ENCODE peak calls at places on chromosomes 3 and 15, in ten cellular contexts. B is OCI-LY7; Z is tibial nerve; R is CD4-positive, alpha-beta memory T cell; J is HL-60; F is heart left ventricle; T is A549; P is H9; D is effector memory CD4-positive, alpha-beta T cell; N is left lung. I is an unnamed sample.

GRCh38 chr3:52487788-52488691 is 7.1 kb upstream of the STAB1 start:
- DNase-seq in J (no peak), P (no peak), R (no peak), B (no peak), Z (no peak), N (no peak), F (no peak), T (no peak), D (no peak), I (no peak)

GRCh38 chr15:95550702-95551101 is 779.8 kb upstream of the NR2F2 start:
- DNase-seq in T (no peak), N (no peak), F (no peak), J (no peak), B (no peak), Z (no peak), D (no peak), R (no peak), P (no peak), I (no peak)

GRCh38 chr3:46393554-46394434 is 13.1 kb downstream of the CCR5AS start:
- DNase-seq in J (peak), N (no peak), F (no peak), T (no peak), D (no peak), R (no peak), Z (no peak), P (peak), B (no peak), I (peak)

GRCh38 chr15:39239562-39239961 is 341.3 kb upstream of the THBS1 start:
- DNase-seq in N (no peak), F (no peak), B (no peak), T (no peak), R (no peak), D (no peak), P (no peak), Z (no peak), J (no peak), I (no peak)

GRCh38 chr3:44028-44676 is 152.4 kb upstream of the CHL1 start:
- DNase-seq in T (no peak), J (no peak), B (no peak), P (no peak), Z (no peak), N (no peak), R (no peak), D (no peak), F (no peak), I (no peak)

GRCh38 chr15:96316953-96317629 is 13.4 kb upstream of the NR2F2 start:
- DNase-seq in T (no peak), J (no peak), R (no peak), N (no peak), F (no peak), D (no peak), B (no peak), P (no peak), Z (no peak), I (no peak)

GRCh38 chr15:57462391-57462790 is 86.1 kb downstream of the CGNL1 start:
- DNase-seq in D (no peak), N (no peak), F (no peak), R (no peak), Z (no peak), P (no peak), B (no peak), T (no peak), J (no peak), I (no peak)

GRCh38 chr15:53288542-53288941 is 470.9 kb downstream of the WDR72 start:
- DNase-seq in N (no peak), J (no peak), D (no peak), Z (no peak), P (no peak), R (no peak), F (no peak), T (no peak), B (no peak), I (no peak)

GRCh38 chr3:109005443-109005842 is 51.8 kb upstream of the GUCA1C start:
- DNase-seq in T (no peak), P (no peak), N (no peak), D (no peak), F (no peak), B (no peak), Z (no peak), R (no peak), J (no peak), I (no peak)

GRCh38 chr15:83474578-83474977 is 27.4 kb downstream of the SH3GL3 start:
- DNase-seq in F (no peak), T (no peak), B (no peak), P (no peak), R (no peak), Z (no peak), D (no peak), N (no peak), J (no peak), I (no peak)

GRCh38 chr3:196073188-196073838 is 8.6 kb downstream of the TFRC start:
- DNase-seq in T (peak), J (peak), R (peak), D (peak), P (peak), F (peak), B (peak), N (no peak), Z (peak), I (peak)

GRCh38 chr15:72784233-72784876 is 797 bp upstream of the ADPGK start:
- DNase-seq in T (peak), P (no peak), R (no peak), F (peak), B (peak), D (no peak), N (no peak), Z (peak), J (peak), I (no peak)

GRCh38 chr15:31446546-31446945 is 119.9 kb downstream of the KLF13 start:
- DNase-seq in T (no peak), D (no peak), N (no peak), B (no peak), P (no peak), Z (no peak), R (no peak), F (no peak), J (no peak), I (no peak)

GRCh38 chr3:155352900-155353490 is 59.5 kb upstream of the STRIT1 start:
- DNase-seq in F (no peak), D (no peak), J (no peak), Z (no peak), T (peak), P (no peak), N (no peak), B (peak), R (no peak), I (no peak)

GRCh38 chr3:50612973-50613851 is 1.6 kb upstream of the CISH start:
- DNase-seq in N (no peak), F (no peak), P (no peak), J (no peak), R (no peak), D (no peak), Z (no peak), B (no peak), T (no peak), I (no peak)

GRCh38 chr15:46857103-46857502 is 860.2 kb upstream of the SEMA6D start:
- DNase-seq in P (no peak), D (no peak), Z (no peak), B (no peak), R (no peak), J (no peak), F (no peak), T (no peak), N (no peak), I (no peak)

GRCh38 chr15:62115847-62116246 is 49.1 kb downstream of the C2CD4A start:
- DNase-seq in J (no peak), N (no peak), F (no peak), P (no peak), B (no peak), D (no peak), T (peak), R (no peak), Z (no peak), I (no peak)

GRCh38 chr15:50798684-50799083 is 33.2 kb upstream of the SPPL2A start:
- DNase-seq in P (no peak), J (no peak), B (no peak), Z (no peak), R (no peak), D (no peak), N (no peak), F (no peak), T (peak), I (no peak)

GRCh38 chr3:160378331-160379109 is 20.5 kb downstream of the IFT80 start:
- DNase-seq in F (no peak), T (no peak), J (no peak), P (no peak), B (no peak), D (no peak), Z (no peak), R (no peak), N (no peak), I (no peak)

GRCh38 chr15:94858449-94858848 is 627.1 kb downstream of the MCTP2 start:
- DNase-seq in J (no peak), Z (no peak), F (no peak), P (no peak), T (no peak), N (no peak), D (no peak), B (no peak), R (no peak), I (no peak)

GRCh38 chr15:76904461-76905012 is 603 bp downstream of the SCAPER start:
- DNase-seq in B (peak), N (no peak), R (no peak), D (peak), J (no peak), Z (peak), P (peak), F (peak), T (peak), I (peak)

GRCh38 chr15:65920121-65920520 is 50.8 kb downstream of the RAB11A start:
- DNase-seq in D (no peak), J (no peak), P (no peak), T (no peak), N (no peak), F (no peak), R (no peak), Z (no peak), B (no peak), I (no peak)

GRCh38 chr15:52183562-52184173 is 7.5 kb downstream of the GNB5 start:
- DNase-seq in N (no peak), T (peak), B (peak), J (no peak), Z (peak), P (no peak), F (no peak), R (no peak), D (no peak), I (peak)

GRCh38 chr15:68055224-68055705 is 1.1 kb downstream of the PIAS1 start:
- DNase-seq in Z (peak), N (no peak), P (no peak), F (no peak), T (peak), J (peak), R (peak), B (peak), D (peak), I (no peak)

GRCh38 chr3:67531149-67532101 is 123.0 kb downstream of the SUCLG2 start:
- DNase-seq in D (no peak), J (no peak), B (no peak), P (no peak), N (no peak), Z (no peak), R (no peak), F (no peak), T (no peak), I (no peak)

GRCh38 chr3:144052275-144052674 is 80.7 kb downstream of the DIPK2A start:
- DNase-seq in Z (no peak), N (no peak), T (no peak), P (no peak), B (no peak), F (no peak), D (no peak), R (no peak), J (no peak), I (no peak)

GRCh38 chr15:29970402-29970695 is 112.4 kb upstream of the GOLGA8J start:
- DNase-seq in N (no peak), B (no peak), Z (no peak), D (no peak), F (no peak), P (no peak), R (no peak), J (no peak), T (peak), I (no peak)

GRCh38 chr3:158339638-158340037 is 229.7 kb downstream of the RSRC1 start:
- DNase-seq in R (no peak), D (no peak), P (no peak), Z (no peak), B (no peak), J (no peak), N (no peak), F (no peak), T (no peak), I (no peak)

GRCh38 chr15:87816016-87816415 is 440.5 kb downstream of the NTRK3 start:
- DNase-seq in J (no peak), D (no peak), Z (no peak), B (no peak), F (no peak), N (no peak), P (no peak), T (no peak), R (no peak), I (no peak)

GRCh38 chr3:149547413-149547812 is 72.9 kb downstream of the TM4SF4 start:
- DNase-seq in P (no peak), J (no peak), T (no peak), R (no peak), F (peak), D (no peak), B (no peak), N (no peak), Z (peak), I (no peak)

GRCh38 chr3:107124885-107125284 is 252.4 kb upstream of the CCDC54 start:
- DNase-seq in P (no peak), B (no peak), R (no peak), Z (no peak), T (no peak), J (no peak), F (peak), D (no peak), N (no peak), I (no peak)

GRCh38 chr15:77027111-77027696 is 32.3 kb downstream of the PSTPIP1 start:
- DNase-seq in N (peak), R (no peak), B (no peak), P (no peak), J (no peak), T (no peak), D (no peak), F (no peak), Z (no peak), I (no peak)

GRCh38 chr3:194312743-194313281 is 38.3 kb downstream of the CPN2 start:
- DNase-seq in D (no peak), P (no peak), T (peak), F (no peak), J (no peak), B (no peak), Z (peak), N (peak), R (no peak), I (no peak)

GRCh38 chr3:126528800-126529541 is 5.0 kb downstream of the CHST13 start:
- DNase-seq in N (peak), R (no peak), D (no peak), J (peak), F (peak), Z (no peak), P (no peak), T (peak), B (no peak), I (no peak)
- H3K27ac ChIP-seq in N (peak), R (no peak), D (no peak), J (peak), F (peak), Z (no peak), P (no peak), T (peak), B (no peak), I (no peak)

DNA sequence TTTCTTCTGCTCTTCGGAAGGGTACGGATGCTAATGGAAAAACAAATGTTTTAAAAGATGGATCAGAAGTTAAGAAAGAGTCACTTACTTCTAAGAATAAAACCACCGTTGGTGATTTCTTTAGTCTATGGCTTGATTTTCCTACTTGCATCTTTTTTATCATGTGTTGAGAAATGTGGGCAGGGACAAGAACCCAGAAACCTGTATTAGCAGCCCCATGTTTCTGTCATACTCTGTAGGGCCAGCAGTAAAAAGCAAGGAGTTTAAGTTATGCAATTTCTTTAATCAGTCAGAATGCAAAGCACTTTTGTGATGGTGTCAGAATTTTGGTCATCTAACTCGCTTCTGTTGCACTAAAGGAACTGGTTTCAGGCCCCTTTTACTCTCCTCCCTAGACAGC is 150.0 kb downstream of the MEIS2 start:
- DNase-seq in Z (no peak), B (no peak), D (no peak), R (no peak), P (no peak), N (no peak), T (no peak), F (no peak), J (no peak), I (no peak)
- H3K27ac ChIP-seq in Z (no peak), B (no peak), D (no peak), R (no peak), P (no peak), N (no peak), T (no peak), F (no peak), J (no peak), I (no peak)

GRCh38 chr3:188402229-188402628 is 248.3 kb downstream of the LPP start:
- DNase-seq in D (no peak), B (no peak), P (no peak), F (no peak), R (no peak), T (no peak), J (no peak), N (no peak), Z (no peak), I (no peak)
- H3K27ac ChIP-seq in D (no peak), B (no peak), P (no peak), F (no peak), R (no peak), T (no peak), J (no peak), N (no peak), Z (no peak), I (no peak)

GRCh38 chr3:179738998-179739397 is 86.2 kb downstream of the USP13 start:
- DNase-seq in N (no peak), Z (no peak), J (no peak), T (no peak), B (no peak), P (no peak), R (no peak), D (no peak), F (no peak), I (no peak)
- H3K27ac ChIP-seq in N (no peak), Z (no peak), J (no peak), T (no peak), B (no peak), P (no peak), R (no peak), D (no peak), F (no peak), I (no peak)

GRCh38 chr3:125151437-125151806 is 61.1 kb downstream of the SLC12A8 start:
- DNase-seq in N (no peak), R (no peak), D (no peak), P (no peak), T (no peak), Z (no peak), B (no peak), F (no peak), J (no peak), I (no peak)
- H3K27ac ChIP-seq in N (no peak), R (no peak), D (no peak), P (no peak), T (no peak), Z (no peak), B (no peak), F (peak), J (no peak), I (no peak)

GRCh38 chr3:190269096-190269495 is 53.1 kb downstream of the CLDN1 start:
- DNase-seq in P (no peak), N (no peak), T (no peak), B (no peak), Z (no peak), D (no peak), R (no peak), J (no peak), F (no peak), I (no peak)

GRCh38 chr3:190265795-190266194 is 56.5 kb downstream of the CLDN1 start:
- DNase-seq in J (no peak), Z (peak), N (no peak), T (no peak), D (no peak), P (no peak), F (no peak), B (no peak), R (no peak), I (no peak)

GRCh38 chr3:190266915-190267290 is 55.3 kb downstream of the CLDN1 start:
- DNase-seq in J (peak), R (no peak), Z (no peak), D (no peak), T (no peak), F (no peak), N (no peak), P (no peak), B (no peak), I (no peak)

GRCh38 chr3:190265126-190265525 is 57.1 kb downstream of the CLDN1 start:
- DNase-seq in T (no peak), J (no peak), R (no peak), F (no peak), D (no peak), P (no peak), N (no peak), B (no peak), Z (no peak), I (no peak)

GRCh38 chr3:190266265-190266914 is 55.9 kb downstream of the CLDN1 start:
- DNase-seq in P (no peak), Z (no peak), T (no peak), B (no peak), N (no peak), F (no peak), J (no peak), R (no peak), D (no peak), I (no peak)
- H3K27ac ChIP-seq in P (no peak), Z (peak), T (no peak), B (no peak), N (no peak), F (no peak), J (no peak), R (no peak), D (no peak), I (no peak)

GRCh38 chr3:112776000-112776399 is 70.7 kb downstream of the CD200R1L start:
- DNase-seq in N (no peak), P (no peak), R (no peak), D (no peak), B (no peak), T (peak), F (no peak), J (no peak), Z (peak), I (no peak)

GRCh38 chr3:112773864-112774263 is 72.8 kb downstream of the CD200R1L start:
- DNase-seq in P (no peak), B (peak), D (peak), T (peak), R (peak), Z (no peak), F (no peak), J (no peak), N (no peak), I (no peak)

GRCh38 chr3:112774293-112774926 is 72.3 kb downstream of the CD200R1L start:
- DNase-seq in T (peak), F (no peak), D (no peak), R (no peak), Z (no peak), N (no peak), P (no peak), B (no peak), J (no peak), I (no peak)

GRCh38 chr3:112776836-112777235 is 69.8 kb downstream of the CD200R1L start:
- DNase-seq in F (no peak), B (no peak), Z (no peak), R (no peak), P (no peak), D (no peak), N (no peak), T (no peak), J (no peak), I (no peak)

GRCh38 chr3:112775011-112775742 is 71.5 kb downstream of the CD200R1L start:
- DNase-seq in T (peak), F (no peak), R (no peak), D (no peak), N (no peak), B (no peak), Z (no peak), J (no peak), P (no peak), I (no peak)
- H3K27ac ChIP-seq in T (peak), F (peak), R (no peak), D (no peak), N (no peak), B (no peak), Z (no peak), J (no peak), P (no peak), I (no peak)

DNA sequence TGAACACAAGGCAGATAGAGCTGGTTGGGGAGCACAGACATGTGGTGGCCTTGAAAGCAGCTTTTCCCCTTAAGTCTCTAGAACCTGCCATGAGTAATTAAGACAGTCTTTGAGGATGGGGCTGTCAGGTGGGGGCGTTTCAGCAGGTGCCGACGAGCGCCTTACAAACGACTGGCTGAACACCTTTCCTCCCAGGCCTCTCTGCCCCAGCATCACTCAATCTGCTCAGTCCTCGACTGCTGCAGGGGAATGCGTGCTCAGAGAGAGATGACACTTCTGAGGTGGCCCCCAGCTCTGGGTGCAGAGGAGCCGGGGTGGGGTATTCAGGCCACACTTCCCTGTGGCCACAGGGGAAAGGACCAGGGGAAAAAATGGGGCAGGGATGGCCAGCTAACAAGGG is 8.1 kb upstream of the NCKIPSD start:
- DNase-seq in T (no peak), N (no peak), P (no peak), R (no peak), F (no peak), B (no peak), D (no peak), Z (no peak), J (no peak), I (no peak)
- H3K27ac ChIP-seq in T (peak), N (peak), P (no peak), R (no peak), F (peak), B (no peak), D (no peak), Z (peak), J (no peak), I (peak)

I was measured in caudate nucleus.